ENCODE peak calls at places on chromosomes 5 and 9, in six cellular contexts. One of them, this sample, is unnamed.

GRCh38 chr9:131310833-131311554 is 21.5 kb downstream of the PLPP7 start:
- DNase-seq in mesendoderm: peak
- DNase-seq in H1: no peak
- DNase-seq in mesenchymal stem cell: no peak
- DNase-seq in IMR-90: no peak
- DNase-seq in neuronal stem cell: no peak
- DNase-seq in this sample: no peak

GRCh38 chr9:25603106-25603505 is 75.1 kb downstream of the TUSC1 start:
- DNase-seq in mesendoderm: peak
- DNase-seq in IMR-90: no peak
- DNase-seq in H1: no peak
- DNase-seq in mesenchymal stem cell: no peak
- DNase-seq in neuronal stem cell: no peak
- DNase-seq in this sample: no peak

GRCh38 chr9:92641092-92641809 is 28.7 kb downstream of the IPPK start:
- DNase-seq in H1: no peak
- DNase-seq in mesendoderm: no peak
- DNase-seq in neuronal stem cell: no peak
- DNase-seq in mesenchymal stem cell: no peak
- DNase-seq in IMR-90: no peak
- DNase-seq in this sample: peak

GRCh38 chr9:93669116-93669957 is 93.0 kb downstream of the PHF2 start:
- DNase-seq in neuronal stem cell: no peak
- DNase-seq in mesendoderm: no peak
- DNase-seq in H1: no peak
- DNase-seq in IMR-90: no peak
- DNase-seq in mesenchymal stem cell: peak
- DNase-seq in this sample: peak

GRCh38 chr9:98324801-98325200 is 69.4 kb upstream of the TBC1D2 start:
- DNase-seq in mesenchymal stem cell: peak
- DNase-seq in H1: no peak
- DNase-seq in neuronal stem cell: no peak
- DNase-seq in IMR-90: no peak
- DNase-seq in mesendoderm: no peak
- DNase-seq in this sample: no peak

GRCh38 chr9:122562134-122562760 is 9.3 kb downstream of the OR1N2 start:
- DNase-seq in mesenchymal stem cell: no peak
- DNase-seq in mesendoderm: no peak
- DNase-seq in H1: no peak
- DNase-seq in neuronal stem cell: no peak
- DNase-seq in IMR-90: no peak
- DNase-seq in this sample: peak

GRCh38 chr5:135196483-135196882 is 162.5 kb upstream of the PITX1 start:
- DNase-seq in mesenchymal stem cell: no peak
- DNase-seq in IMR-90: no peak
- DNase-seq in H1: no peak
- DNase-seq in neuronal stem cell: no peak
- DNase-seq in mesendoderm: no peak
- DNase-seq in this sample: no peak

GRCh38 chr9:87748895-87749294 is 23.0 kb downstream of the CTSL start:
- DNase-seq in mesenchymal stem cell: no peak
- DNase-seq in IMR-90: no peak
- DNase-seq in neuronal stem cell: no peak
- DNase-seq in H1: no peak
- DNase-seq in mesendoderm: no peak
- DNase-seq in this sample: no peak

GRCh38 chr5:96199713-96200183 is 233.3 kb downstream of the PCSK1 start:
- DNase-seq in mesendoderm: no peak
- DNase-seq in mesenchymal stem cell: no peak
- DNase-seq in H1: no peak
- DNase-seq in IMR-90: no peak
- DNase-seq in neuronal stem cell: no peak
- DNase-seq in this sample: no peak

GRCh38 chr5:30539004-30539634 is 654.4 kb upstream of the CDH6 start:
- DNase-seq in mesenchymal stem cell: peak
- DNase-seq in mesendoderm: peak
- DNase-seq in neuronal stem cell: no peak
- DNase-seq in H1: no peak
- DNase-seq in IMR-90: peak
- DNase-seq in this sample: peak

GRCh38 chr9:132806723-132807421 is 71.2 kb downstream of the AK8 start:
- DNase-seq in H1: peak
- DNase-seq in mesenchymal stem cell: no peak
- DNase-seq in neuronal stem cell: no peak
- DNase-seq in IMR-90: no peak
- DNase-seq in mesendoderm: peak
- DNase-seq in this sample: peak

GRCh38 chr9:133635506-133635902 is 659 bp upstream of the DBH start:
- DNase-seq in H1: no peak
- DNase-seq in mesendoderm: no peak
- DNase-seq in neuronal stem cell: no peak
- DNase-seq in IMR-90: no peak
- DNase-seq in mesenchymal stem cell: no peak
- DNase-seq in this sample: no peak

GRCh38 chr5:128038641-128039040 is 44.9 kb upstream of the SLC12A2 start:
- DNase-seq in H1: no peak
- DNase-seq in IMR-90: peak
- DNase-seq in mesendoderm: no peak
- DNase-seq in neuronal stem cell: no peak
- DNase-seq in mesenchymal stem cell: peak
- DNase-seq in this sample: no peak

GRCh38 chr9:130260816-130261765 is 4.5 kb upstream of the HMCN2 start:
- DNase-seq in H1: no peak
- DNase-seq in neuronal stem cell: no peak
- DNase-seq in mesenchymal stem cell: no peak
- DNase-seq in IMR-90: no peak
- DNase-seq in mesendoderm: no peak
- DNase-seq in this sample: no peak

GRCh38 chr5:58412081-58412480 is 47.8 kb downstream of the PLK2 start:
- DNase-seq in mesendoderm: peak
- DNase-seq in neuronal stem cell: no peak
- DNase-seq in H1: no peak
- DNase-seq in mesenchymal stem cell: no peak
- DNase-seq in IMR-90: no peak
- DNase-seq in this sample: no peak

GRCh38 chr5:124745367-124746251 is 830 bp downstream of the ZNF608 start:
- DNase-seq in neuronal stem cell: no peak
- DNase-seq in IMR-90: peak
- DNase-seq in mesenchymal stem cell: peak
- DNase-seq in H1: no peak
- DNase-seq in mesendoderm: no peak
- DNase-seq in this sample: no peak

GRCh38 chr5:32083981-32084430 is 90.1 kb downstream of the GOLPH3 start:
- DNase-seq in mesenchymal stem cell: no peak
- DNase-seq in H1: no peak
- DNase-seq in IMR-90: no peak
- DNase-seq in mesendoderm: no peak
- DNase-seq in neuronal stem cell: no peak
- DNase-seq in this sample: no peak

GRCh38 chr5:151456321-151456940 is 9.0 kb downstream of the SLC36A1 start:
- DNase-seq in mesenchymal stem cell: no peak
- DNase-seq in IMR-90: no peak
- DNase-seq in mesendoderm: no peak
- DNase-seq in neuronal stem cell: no peak
- DNase-seq in H1: no peak
- DNase-seq in this sample: no peak

GRCh38 chr5:114360816-114361723 is 800 bp upstream of the KCNN2 start:
- DNase-seq in neuronal stem cell: peak
- DNase-seq in IMR-90: peak
- DNase-seq in H1: peak
- DNase-seq in mesendoderm: peak
- DNase-seq in mesenchymal stem cell: peak
- DNase-seq in this sample: peak

GRCh38 chr5:66959668-66960067 is 236.9 kb downstream of the CD180 start:
- DNase-seq in IMR-90: peak
- DNase-seq in H1: no peak
- DNase-seq in mesendoderm: no peak
- DNase-seq in mesenchymal stem cell: peak
- DNase-seq in neuronal stem cell: no peak
- DNase-seq in this sample: no peak

GRCh38 chr5:116068028-116068632 is 16.7 kb upstream of the COMMD10 start:
- DNase-seq in IMR-90: peak
- DNase-seq in H1: no peak
- DNase-seq in neuronal stem cell: peak
- DNase-seq in mesenchymal stem cell: peak
- DNase-seq in mesendoderm: peak
- DNase-seq in this sample: no peak

GRCh38 chr9:121830441-121831140 is 179.2 kb downstream of the DAB2IP start:
- DNase-seq in IMR-90: no peak
- DNase-seq in mesendoderm: no peak
- DNase-seq in H1: no peak
- DNase-seq in neuronal stem cell: no peak
- DNase-seq in mesenchymal stem cell: no peak
- DNase-seq in this sample: no peak

GRCh38 chr9:2809692-2810423 is 34.0 kb downstream of the PUM3 start:
- DNase-seq in mesenchymal stem cell: peak
- DNase-seq in neuronal stem cell: peak
- DNase-seq in IMR-90: peak
- DNase-seq in mesendoderm: peak
- DNase-seq in H1: peak
- DNase-seq in this sample: peak

GRCh38 chr9:116574027-116574679 is 113.0 kb upstream of the TRIM32 start:
- DNase-seq in H1: no peak
- DNase-seq in neuronal stem cell: no peak
- DNase-seq in mesendoderm: peak
- DNase-seq in IMR-90: peak
- DNase-seq in mesenchymal stem cell: no peak
- DNase-seq in this sample: no peak

DNA sequence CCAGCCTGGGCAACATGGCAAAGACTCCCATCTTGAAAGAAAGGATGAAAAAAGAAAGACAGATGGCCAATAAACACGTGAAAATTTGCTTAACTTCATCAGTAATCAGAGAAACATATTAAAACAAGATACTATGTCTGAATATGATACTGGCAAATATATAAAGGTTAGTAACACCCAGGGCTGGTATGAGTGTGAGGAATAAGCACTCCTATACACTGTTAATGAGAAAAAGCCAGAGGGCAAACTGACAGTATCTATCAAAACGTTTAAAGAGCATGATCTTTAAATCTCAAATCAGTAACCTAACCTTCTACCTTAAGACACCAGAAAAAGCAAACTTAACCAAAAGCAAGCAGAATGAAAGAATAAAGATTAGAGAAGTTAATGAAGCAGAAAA is 14.1 kb downstream of the B4GALT1 start:
- DNase-seq in mesendoderm: no peak
- DNase-seq in neuronal stem cell: no peak
- DNase-seq in IMR-90: no peak
- DNase-seq in H1: no peak
- DNase-seq in mesenchymal stem cell: no peak
- DNase-seq in this sample: no peak
- H3K4ac ChIP-seq in mesendoderm: no peak
- H3K4ac ChIP-seq in neuronal stem cell: no peak
- H3K4ac ChIP-seq in IMR-90: no peak
- H3K4ac ChIP-seq in H1: no peak
- H3K4ac ChIP-seq in mesenchymal stem cell: no peak
- H3K4ac ChIP-seq in this sample: no peak

DNA sequence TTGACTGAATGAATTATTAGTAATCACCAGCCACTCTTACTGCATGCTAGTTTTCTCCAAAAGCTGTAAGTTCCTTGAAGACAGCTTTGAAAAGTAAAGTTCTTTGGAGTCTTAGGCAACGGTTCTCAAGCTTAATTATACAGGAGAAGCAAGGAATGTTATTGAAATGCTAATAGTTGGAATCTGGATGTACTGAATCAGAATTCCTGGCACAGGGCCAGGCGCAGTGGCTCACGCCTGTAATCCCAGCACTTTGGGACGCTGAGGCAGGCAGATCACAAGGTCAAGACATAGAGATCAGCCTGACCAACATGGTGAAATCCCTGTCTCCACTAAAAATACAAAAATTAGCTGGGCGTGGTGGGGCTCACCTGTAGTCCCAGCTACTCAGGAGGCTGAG is 33.4 kb downstream of the GRIA1 start:
- DNase-seq in mesendoderm: no peak
- DNase-seq in neuronal stem cell: no peak
- DNase-seq in IMR-90: peak
- DNase-seq in mesenchymal stem cell: peak
- DNase-seq in H1: no peak
- DNase-seq in this sample: no peak
- H3K9ac ChIP-seq in mesendoderm: no peak
- H3K9ac ChIP-seq in neuronal stem cell: no peak
- H3K9ac ChIP-seq in IMR-90: no peak
- H3K9ac ChIP-seq in mesenchymal stem cell: peak
- H3K9ac ChIP-seq in H1: no peak
- H3K9ac ChIP-seq in this sample: no peak

GRCh38 chr9:128887914-128888350 is 6.0 kb downstream of the LRRC8A start:
- DNase-seq in mesendoderm: peak
- DNase-seq in neuronal stem cell: no peak
- DNase-seq in mesenchymal stem cell: peak
- DNase-seq in IMR-90: no peak
- DNase-seq in H1: peak
- DNase-seq in this sample: peak
- H3K4ac ChIP-seq in mesendoderm: no peak
- H3K4ac ChIP-seq in neuronal stem cell: no peak
- H3K4ac ChIP-seq in mesenchymal stem cell: peak
- H3K4ac ChIP-seq in IMR-90: peak
- H3K4ac ChIP-seq in H1: no peak
- H3K4ac ChIP-seq in this sample: no peak

DNA sequence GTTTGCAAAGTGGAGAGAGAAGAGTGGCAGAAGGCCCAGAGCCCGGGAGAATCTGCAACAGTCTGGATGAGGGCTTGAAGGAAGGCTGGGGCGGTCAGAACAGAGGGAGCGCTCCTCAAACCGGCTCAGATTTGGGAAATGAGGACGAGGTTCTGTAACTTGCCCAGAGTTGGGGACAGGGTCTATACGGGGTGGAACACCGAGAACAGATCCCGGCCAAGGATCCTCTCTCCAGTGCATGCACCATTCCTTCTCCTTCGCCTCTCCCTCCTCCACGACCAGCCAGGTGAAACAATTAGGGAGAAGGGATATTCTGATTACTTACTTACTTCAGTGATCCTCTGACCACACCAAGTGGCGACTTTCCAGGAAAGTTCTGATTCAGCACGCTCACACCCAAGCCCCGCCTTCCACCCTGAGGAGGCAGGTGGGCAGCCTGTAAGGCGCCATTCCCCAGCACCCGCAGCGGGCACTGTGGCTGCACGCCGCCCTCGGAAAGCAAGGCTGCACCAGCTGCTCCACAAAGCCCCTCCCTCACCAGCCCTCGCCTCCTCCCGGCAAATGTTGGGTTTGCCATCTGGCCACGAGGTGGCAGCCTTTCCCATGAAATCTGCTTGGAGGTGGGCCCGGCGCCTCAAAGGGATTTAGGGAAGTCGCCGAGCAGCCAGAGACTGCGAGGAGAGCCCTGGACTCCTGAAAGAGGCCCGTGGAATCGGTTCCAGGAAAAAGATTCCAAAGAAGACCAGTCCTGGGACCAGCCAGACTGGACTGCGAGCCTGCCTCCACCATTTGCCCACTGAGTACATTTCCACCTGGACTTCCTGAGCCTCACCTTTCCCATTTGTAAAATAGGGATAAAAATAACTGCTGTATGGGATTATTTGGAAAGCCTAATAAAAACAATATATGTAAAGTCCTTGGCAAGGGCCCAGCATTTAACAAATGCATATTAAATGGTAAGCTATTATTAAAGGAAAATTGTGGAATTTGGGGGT is 22.2 kb upstream of the WWC1 start:
- DNase-seq in mesendoderm: peak
- DNase-seq in mesenchymal stem cell: peak
- DNase-seq in H1: peak
- DNase-seq in neuronal stem cell: peak
- DNase-seq in IMR-90: peak
- DNase-seq in this sample: peak
- H3K9ac ChIP-seq in mesendoderm: peak
- H3K9ac ChIP-seq in mesenchymal stem cell: peak
- H3K9ac ChIP-seq in H1: no peak
- H3K9ac ChIP-seq in neuronal stem cell: peak
- H3K9ac ChIP-seq in IMR-90: peak
- H3K9ac ChIP-seq in this sample: no peak

This sample was measured in H9.